ENCODE peak calls at places on chromosomes 1 and 21, in seven cellular contexts. M, B, V, H, Q, Y and O are unnamed samples.

GRCh38 chr1:117373932-117374331 is 6.7 kb downstream of the MAN1A2 start:
- DNase-seq in M (no peak), B (no peak), V (no peak), H (no peak), Q (no peak), Y (no peak), O (no peak)

GRCh38 chr21:19120591-19120990 is 717.0 kb upstream of the TMPRSS15 start:
- DNase-seq in M (peak; percentile 74), B (no peak), V (no peak), H (no peak), Q (no peak), Y (no peak), O (no peak)

GRCh38 chr1:76254165-76255043 is 179.9 kb downstream of the ST6GALNAC3 start:
- DNase-seq in M (no peak), B (no peak), V (no peak), H (peak; percentile 62), Q (no peak), Y (no peak), O (no peak)

GRCh38 chr1:115929846-115930245 is 46.5 kb upstream of the SLC22A15 start:
- DNase-seq in M (no peak), B (no peak), V (no peak), H (peak; percentile 79), Q (no peak), Y (no peak), O (no peak)

GRCh38 chr21:32135401-32136363 is 143.2 kb downstream of the MIS18A start:
- DNase-seq in M (no peak), B (peak; percentile 21), V (peak; percentile 1), H (no peak), Q (no peak), Y (no peak), O (no peak)

GRCh38 chr1:40421694-40422384 is 28.4 kb upstream of the ZFP69B start:
- DNase-seq in M (no peak), B (no peak), V (no peak), H (peak; percentile 44), Q (peak; percentile 40), Y (no peak), O (peak; percentile 28)

GRCh38 chr1:89952021-89952995 is 42.6 kb upstream of the ZNF326 start:
- DNase-seq in M (peak; percentile 51), B (no peak), V (no peak), H (no peak), Q (no peak), Y (no peak), O (no peak)

GRCh38 chr1:207502726-207503125 is 6.8 kb downstream of the CR1 start:
- DNase-seq in M (no peak), B (no peak), V (no peak), H (no peak), Q (no peak), Y (no peak), O (no peak)

GRCh38 chr1:240649733-240650700 is 38.1 kb upstream of the GREM2 start:
- DNase-seq in M (no peak), B (no peak), V (no peak), H (no peak), Q (no peak), Y (no peak), O (no peak)

GRCh38 chr1:37471345-37472231 is 2.8 kb upstream of the ZC3H12A start:
- DNase-seq in M (peak; percentile 64), B (peak; percentile 84), V (peak; percentile 91), H (peak; percentile 77), Q (peak; percentile 87), Y (peak; percentile 96), O (peak; percentile 76)
- H3K27ac ChIP-seq in M (no peak overlapping the region), B (peak overlapping the region; percentile 90), V (peak overlapping the region; percentile 90), H (peak overlapping the region; percentile 5), Q (peak overlapping the region; percentile 90), Y (peak overlapping the region; percentile 100), O (peak overlapping the region; percentile 83)

GRCh38 chr1:209534496-209535250 is 48.8 kb upstream of the CAMK1G start:
- DNase-seq in M (peak; percentile 24), B (no peak), V (no peak), H (no peak), Q (no peak), Y (no peak), O (no peak)

GRCh38 chr1:209529233-209529632 is 54.3 kb upstream of the CAMK1G start:
- DNase-seq in M (no peak), B (no peak), V (no peak), H (no peak), Q (no peak), Y (no peak), O (no peak)

GRCh38 chr1:209527993-209528392 is 55.5 kb upstream of the CAMK1G start:
- DNase-seq in M (no peak), B (no peak), V (peak; percentile 14), H (no peak), Q (no peak), Y (peak; percentile 12), O (no peak)

GRCh38 chr1:209527372-209527771 is 56.1 kb upstream of the CAMK1G start:
- DNase-seq in M (no peak), B (no peak), V (peak; percentile 38), H (no peak), Q (no peak), Y (no peak), O (no peak)

GRCh38 chr1:209530990-209531389 is 52.5 kb upstream of the CAMK1G start:
- DNase-seq in M (no peak), B (no peak), V (no peak), H (no peak), Q (no peak), Y (no peak), O (no peak)
- H3K27ac ChIP-seq in M (no peak overlapping the region), B (no peak overlapping the region), V (no peak overlapping the region), H (no peak overlapping the region), Q (no peak overlapping the region), Y (no peak overlapping the region), O (no peak overlapping the region)

GRCh38 chr1:30746212-30747027 is 11.2 kb downstream of the LAPTM5 start:
- DNase-seq in M (no peak), B (no peak), V (no peak), H (no peak), Q (no peak), Y (no peak), O (no peak)
- H3K27ac ChIP-seq in M (no peak overlapping the region), B (no peak overlapping the region), V (no peak overlapping the region), H (no peak overlapping the region), Q (peak overlapping the region; percentile 99), Y (no peak overlapping the region), O (peak overlapping the region; percentile 98)

GRCh38 chr1:109509176-109510134 is at the start of gene AMIGO1:
- DNase-seq in M (peak; percentile 85), B (peak; percentile 76), V (no peak), H (peak; percentile 75), Q (no peak), Y (peak; percentile 35), O (peak; percentile 25)

GRCh38 chr1:109508001-109508872 is 1.3 kb downstream of the AMIGO1 start:
- DNase-seq in M (no peak), B (no peak), V (no peak), H (no peak), Q (no peak), Y (no peak), O (no peak)

GRCh38 chr1:109504974-109505373 is 4.6 kb downstream of the AMIGO1 start:
- DNase-seq in M (no peak), B (no peak), V (no peak), H (no peak), Q (no peak), Y (no peak), O (no peak)

GRCh38 chr1:109513110-109513702 is 3.7 kb upstream of the AMIGO1 start:
- DNase-seq in M (no peak), B (no peak), V (no peak), H (no peak), Q (no peak), Y (no peak), O (no peak)

GRCh38 chr1:109508873-109509175 is 703 bp downstream of the AMIGO1 start:
- DNase-seq in M (no peak), B (no peak), V (no peak), H (no peak), Q (no peak), Y (no peak), O (no peak)
- H3K27ac ChIP-seq in M (no peak overlapping the region), B (peak overlapping the region; percentile 85), V (no peak overlapping the region), H (no peak overlapping the region), Q (no peak overlapping the region), Y (peak overlapping the region; percentile 93), O (peak overlapping the region; percentile 6)